ENCODE peak calls at places on chromosomes 7 and 10, in eight cellular contexts. P is GM23248, X is hepatocyte, W is neural progenitor cell, R is HCT116, Z is GM23338, Q is SK-N-SH, Y is PC-3. J is an unnamed sample. For H3K27me3 and H3K4me1, the result is how much of the 10 kb centered on the place peaks cover.

GRCh38 chr10:77111611-77112550 is 525.7 kb downstream of the KCNMA1 start:
- DNase-seq in P (peak), X (peak), W (peak), R (peak), Z (peak), Q (peak), Y (peak), J (peak)

GRCh38 chr7:100731937-100732636 is 1.3 kb upstream of the ZAN start:
- DNase-seq in P (no peak), X (no peak), W (no peak), R (no peak), Z (no peak), Q (no peak), Y (no peak), J (no peak)

GRCh38 chr7:134827436-134827835 is 48.0 kb downstream of the CALD1 start:
- DNase-seq in P (no peak), X (no peak), W (no peak), R (no peak), Z (no peak), Q (no peak), Y (no peak), J (no peak)

GRCh38 chr10:124064676-124065075 is 28.7 kb downstream of the CHST15 start:
- DNase-seq in P (no peak), X (no peak), W (no peak), R (no peak), Z (no peak), Q (no peak), Y (no peak), J (peak)

GRCh38 chr7:71488308-71488707 is 356.4 kb downstream of the GALNT17 start:
- DNase-seq in P (peak), X (no peak), W (no peak), R (no peak), Z (no peak), Q (no peak), Y (no peak), J (no peak)

GRCh38 chr7:25951414-25952276 is 200.4 kb upstream of the NFE2L3 start:
- DNase-seq in P (peak), X (peak), W (peak), R (no peak), Z (peak), Q (peak), Y (no peak), J (peak)

GRCh38 chr10:11204355-11204879 is 186.7 kb downstream of the CELF2 start:
- DNase-seq in P (no peak), X (no peak), W (peak), R (no peak), Z (peak), Q (no peak), Y (no peak), J (no peak)

GRCh38 chr10:120943542-120943941 is 92.4 kb downstream of the WDR11 start:
- DNase-seq in P (no peak), X (no peak), W (peak), R (no peak), Z (peak), Q (peak), Y (no peak), J (no peak)

GRCh38 chr7:23967949-23968599 is 258.1 kb downstream of the STK31 start:
- DNase-seq in P (no peak), X (no peak), W (peak), R (no peak), Z (peak), Q (no peak), Y (no peak), J (no peak)

GRCh38 chr10:70363292-70363691 is 19.1 kb downstream of the LRRC20 start:
- DNase-seq in P (no peak), X (no peak), W (no peak), R (no peak), Z (no peak), Q (no peak), Y (no peak), J (no peak)

GRCh38 chr10:118701529-118702323 is 53.0 kb downstream of the CACUL1 start:
- DNase-seq in P (no peak), X (no peak), W (peak), R (no peak), Z (peak), Q (no peak), Y (no peak), J (no peak)

GRCh38 chr7:80373431-80374032 is 138.3 kb downstream of the GNAT3 start:
- DNase-seq in P (no peak), X (no peak), W (no peak), R (no peak), Z (peak), Q (no peak), Y (peak), J (no peak)

GRCh38 chr10:76080991-76081390 is 649.6 kb downstream of the LRMDA start:
- DNase-seq in P (peak), X (no peak), W (no peak), R (no peak), Z (no peak), Q (no peak), Y (peak), J (no peak)

GRCh38 chr7:135757719-135758411 is 9.3 kb upstream of the FAM180A start:
- DNase-seq in P (peak), X (no peak), W (no peak), R (no peak), Z (no peak), Q (no peak), Y (no peak), J (no peak)

GRCh38 chr10:101356132-101356531 is 2.2 kb downstream of the BTRC start:
- DNase-seq in P (no peak), X (no peak), W (no peak), R (no peak), Z (no peak), Q (no peak), Y (no peak), J (no peak)

GRCh38 chr10:101353692-101354583 is at the start of gene BTRC:
- DNase-seq in P (peak), X (peak), W (peak), R (peak), Z (peak), Q (peak), Y (peak), J (peak)

GRCh38 chr10:101355307-101355706 is 1.3 kb downstream of the BTRC start:
- DNase-seq in P (no peak), X (no peak), W (no peak), R (no peak), Z (no peak), Q (no peak), Y (no peak), J (no peak)

GRCh38 chr10:101351477-101351876 is 2.5 kb upstream of the BTRC start:
- DNase-seq in P (no peak), X (no peak), W (no peak), R (no peak), Z (no peak), Q (no peak), Y (no peak), J (no peak)

GRCh38 chr10:101354584-101355070 is 662 bp downstream of the BTRC start:
- DNase-seq in P (peak), X (no peak), W (no peak), R (no peak), Z (no peak), Q (no peak), Y (peak), J (no peak)
- TF ChIP-seq EZH2phosphoT487 in P (no peak), X (no peak), W (no peak), R (no peak), Z (no peak), Q (no peak), Y (no peak), J (no peak)

DNA sequence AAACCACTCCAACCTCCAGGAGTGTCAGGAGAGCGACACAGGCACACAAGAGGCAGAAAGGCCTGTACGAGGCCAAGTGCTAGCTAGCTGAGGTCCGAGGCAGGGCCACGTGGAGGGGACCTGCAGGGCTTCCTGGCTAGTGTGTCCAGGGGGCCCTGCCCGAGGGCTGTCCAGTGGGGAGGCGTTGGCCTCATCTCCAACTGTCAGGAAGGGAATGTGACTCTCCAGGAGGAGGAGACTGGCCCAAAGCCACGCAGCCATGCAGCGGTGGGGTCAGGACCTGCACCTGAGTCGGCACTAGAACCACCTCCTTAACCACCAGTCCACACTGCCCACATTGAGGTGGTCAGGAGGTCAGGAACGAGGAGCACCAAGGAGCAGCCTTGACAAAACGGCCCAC is 32.3 kb upstream of the FXYD4 start:
- DNase-seq in P (no peak), X (no peak), W (no peak), R (no peak), Z (no peak), Q (no peak), Y (no peak), J (no peak)
- H3K27me3 ChIP-seq in P (under half), X (under half), W (under half), R (under half), Z (under half), Q (under half), Y (under half), J (under half)

GRCh38 chr7:150665882-150666281 is 19.6 kb upstream of the GIMAP2 start:
- DNase-seq in P (no peak), X (no peak), W (no peak), R (no peak), Z (no peak), Q (no peak), Y (no peak), J (no peak)

GRCh38 chr7:150663802-150664494 is 21.6 kb upstream of the GIMAP2 start:
- DNase-seq in P (no peak), X (no peak), W (no peak), R (no peak), Z (no peak), Q (no peak), Y (no peak), J (peak)

GRCh38 chr7:150668472-150668911 is 17.0 kb upstream of the GIMAP2 start:
- DNase-seq in P (no peak), X (no peak), W (no peak), R (no peak), Z (no peak), Q (no peak), Y (no peak), J (peak)

GRCh38 chr7:150665075-150665794 is 20.3 kb upstream of the GIMAP2 start:
- DNase-seq in P (no peak), X (no peak), W (no peak), R (no peak), Z (no peak), Q (no peak), Y (peak), J (no peak)

DNA sequence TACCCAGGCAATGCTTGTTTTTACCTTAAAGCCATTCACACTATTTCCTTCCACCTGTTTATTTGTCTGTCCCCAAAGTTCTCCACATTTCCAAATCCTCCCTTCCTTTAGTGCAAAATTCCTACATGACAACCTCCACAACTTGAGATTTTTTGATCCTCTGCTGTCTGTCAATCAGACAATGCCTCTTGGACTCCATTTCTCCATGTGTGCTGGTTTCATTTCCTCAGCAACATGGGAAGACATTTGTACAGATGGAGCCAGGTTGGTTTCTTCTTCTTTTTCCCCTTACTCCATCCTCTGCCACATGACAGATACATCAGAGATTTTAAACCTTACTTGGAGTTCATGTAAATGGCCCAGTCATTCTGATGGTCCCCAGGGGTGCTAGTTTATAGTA is 19.1 kb upstream of the GIMAP2 start:
- DNase-seq in P (no peak), X (no peak), W (no peak), R (no peak), Z (no peak), Q (no peak), Y (no peak), J (no peak)
- H3K4me1 ChIP-seq in P (under half), X (under half), W (under half), R (under half), Z (under half), Q (under half), Y (under half), J (under half)

GRCh38 chr7:151142686-151143040 is 24.8 kb downstream of the GBX1 start:
- DNase-seq in P (no peak), X (no peak), W (peak), R (no peak), Z (peak), Q (no peak), Y (no peak), J (no peak)

GRCh38 chr7:151141855-151142685 is 25.4 kb downstream of the GBX1 start:
- DNase-seq in P (no peak), X (no peak), W (no peak), R (no peak), Z (no peak), Q (no peak), Y (no peak), J (no peak)

GRCh38 chr7:151141281-151141854 is 26.1 kb downstream of the GBX1 start:
- DNase-seq in P (no peak), X (no peak), W (no peak), R (no peak), Z (no peak), Q (peak), Y (no peak), J (no peak)

GRCh38 chr7:151140826-151141225 is 26.7 kb downstream of the GBX1 start:
- DNase-seq in P (no peak), X (no peak), W (no peak), R (no peak), Z (no peak), Q (no peak), Y (no peak), J (no peak)

GRCh38 chr7:151143261-151144015 is 24.1 kb downstream of the GBX1 start:
- DNase-seq in P (no peak), X (no peak), W (no peak), R (no peak), Z (no peak), Q (no peak), Y (no peak), J (no peak)
- TF ChIP-seq EZH2phosphoT487 in P (no peak), X (no peak), W (no peak), R (no peak), Z (no peak), Q (no peak), Y (no peak), J (no peak)

DNA sequence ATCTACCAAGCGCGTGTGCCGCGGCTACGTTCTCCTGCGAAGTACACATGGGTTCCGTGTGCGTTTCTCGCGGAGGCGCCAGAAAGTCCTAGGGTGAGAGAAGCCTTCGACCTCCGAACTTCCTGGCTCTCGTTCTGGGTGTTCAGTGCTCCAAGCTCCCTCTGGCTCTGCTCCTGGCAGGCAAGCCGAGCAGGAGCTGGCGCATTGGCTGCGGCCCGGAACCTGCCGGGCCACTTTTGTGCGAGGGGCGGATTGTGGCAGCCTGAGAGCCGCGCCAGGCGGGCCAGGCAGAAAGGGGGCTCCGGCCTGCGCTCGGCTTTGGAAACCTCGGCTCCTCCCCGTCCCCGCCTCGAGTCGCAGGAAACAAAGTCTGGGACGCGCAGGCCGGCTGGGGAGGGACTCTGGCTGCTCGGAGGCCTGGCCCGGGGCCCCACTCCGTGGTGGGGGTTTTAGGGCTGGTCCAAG is 9.6 kb downstream of the EMX2 start:
- DNase-seq in P (peak), X (no peak), W (peak), R (no peak), Z (peak), Q (no peak), Y (peak), J (no peak)
- H3K27me3 ChIP-seq in P (under half), X (half or more), W (half or more), R (under half), Z (half or more), Q (half or more), Y (half or more), J (under half)

DNA sequence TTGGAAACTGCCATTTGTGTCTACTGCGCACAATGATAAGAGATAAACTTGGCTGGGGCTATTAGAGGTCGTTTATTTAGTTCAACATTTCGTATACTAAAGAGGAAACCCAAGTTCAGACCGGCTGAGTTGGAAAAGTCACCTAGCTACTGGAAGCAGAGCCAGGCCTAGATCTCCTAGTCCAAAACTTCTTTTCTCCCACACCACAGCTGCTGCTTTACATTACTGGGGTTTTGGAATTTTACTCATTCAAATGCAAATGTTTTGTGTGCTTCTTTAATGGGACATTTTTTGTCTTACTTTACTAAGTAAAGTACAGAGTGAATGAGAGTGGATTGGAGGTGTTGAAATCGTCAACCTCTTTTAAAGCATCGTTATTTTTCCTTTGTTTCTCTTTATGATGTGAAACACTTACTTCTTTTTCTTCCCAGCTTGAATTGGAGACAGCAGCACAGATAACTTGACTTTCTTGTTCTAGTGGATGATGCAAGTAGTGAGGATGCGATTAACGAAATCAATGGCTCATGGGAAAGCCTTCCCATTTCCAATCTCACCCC is 22.4 kb upstream of the SEC61G start:
- DNase-seq in P (no peak), X (no peak), W (no peak), R (no peak), Z (peak), Q (no peak), Y (no peak), J (no peak)
- H3K4me1 ChIP-seq in P (under half), X (under half), W (under half), R (under half), Z (under half), Q (under half), Y (under half), J (under half)

GRCh38 chr7:41252551-41252950 is 450.3 kb downstream of the INHBA start:
- DNase-seq in P (no peak), X (no peak), W (no peak), R (no peak), Z (no peak), Q (no peak), Y (no peak), J (no peak)
- TF ChIP-seq EZH2phosphoT487 in P (no peak), X (no peak), W (no peak), R (no peak), Z (no peak), Q (no peak), Y (no peak), J (no peak)

GRCh38 chr7:155322530-155322929 is 24.9 kb downstream of the INSIG1 start:
- DNase-seq in P (peak), X (no peak), W (no peak), R (no peak), Z (no peak), Q (no peak), Y (peak), J (no peak)

GRCh38 chr7:155326385-155326784 is 28.7 kb downstream of the INSIG1 start:
- DNase-seq in P (no peak), X (no peak), W (no peak), R (no peak), Z (no peak), Q (no peak), Y (no peak), J (no peak)

GRCh38 chr7:155324012-155324917 is 26.6 kb downstream of the INSIG1 start:
- DNase-seq in P (no peak), X (no peak), W (no peak), R (no peak), Z (no peak), Q (peak), Y (no peak), J (no peak)

GRCh38 chr7:155323001-155323638 is 25.4 kb downstream of the INSIG1 start:
- DNase-seq in P (peak), X (no peak), W (no peak), R (no peak), Z (no peak), Q (no peak), Y (no peak), J (no peak)

DNA sequence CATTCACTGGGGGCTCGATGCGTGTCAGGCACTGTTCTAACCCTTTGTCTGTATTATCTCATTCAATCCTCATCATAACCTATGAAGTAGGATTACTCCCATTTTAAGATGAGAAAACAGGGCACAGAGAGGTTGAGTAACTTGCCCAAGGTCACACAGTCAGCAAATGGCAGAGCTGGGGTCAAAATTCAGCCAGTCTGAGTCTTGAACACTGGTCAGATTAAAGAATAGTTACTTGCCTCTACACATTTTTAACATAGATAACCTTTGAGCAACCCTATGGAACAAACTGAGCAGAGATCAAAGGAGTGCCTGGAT is 27.2 kb downstream of the INSIG1 start:
- DNase-seq in P (no peak), X (no peak), W (no peak), R (no peak), Z (no peak), Q (no peak), Y (no peak), J (no peak)
- H3K27me3 ChIP-seq in P (under half), X (under half), W (under half), R (under half), Z (under half), Q (under half), Y (under half), J (under half)

DNA sequence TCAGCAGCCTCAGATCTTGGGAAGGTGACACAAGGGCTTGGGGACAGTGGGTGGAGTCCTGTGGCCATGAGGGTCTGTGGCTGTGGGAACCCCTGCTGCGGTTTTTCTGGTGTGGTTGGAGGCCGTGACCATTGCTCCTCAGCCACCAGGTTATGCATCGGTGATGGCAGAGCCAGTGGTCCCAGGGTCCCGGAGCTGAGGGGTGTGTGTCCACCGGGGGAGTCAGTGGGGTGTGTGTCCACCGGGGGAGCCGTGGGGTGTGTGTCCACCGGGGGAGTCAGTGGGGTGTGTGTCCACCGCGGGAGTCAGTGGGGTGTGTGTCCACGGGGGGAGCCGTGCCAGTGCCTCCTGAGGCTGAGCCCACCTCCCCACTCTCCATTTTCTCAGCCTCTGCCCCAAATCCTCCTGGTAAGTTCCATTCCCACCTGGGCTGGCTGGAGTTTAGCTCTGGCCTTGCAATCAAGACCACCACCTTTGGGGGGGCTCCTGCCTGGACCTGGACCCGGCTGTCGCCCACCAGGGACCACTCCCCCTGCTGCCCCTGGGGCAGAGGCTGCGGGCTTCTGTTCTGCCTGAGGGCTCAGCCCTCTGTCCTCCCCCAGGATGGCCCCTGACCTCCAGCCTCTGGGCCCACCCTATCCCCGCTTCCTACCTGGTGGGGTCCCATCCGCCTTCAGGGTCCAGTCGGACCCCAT is 143.5 kb downstream of the ELFN1 start:
- DNase-seq in P (no peak), X (no peak), W (no peak), R (no peak), Z (no peak), Q (peak), Y (no peak), J (no peak)
- H3K4me1 ChIP-seq in P (under half), X (under half), W (under half), R (under half), Z (under half), Q (under half), Y (under half), J (under half)